ENCODE peak calls at places on chromosomes 12 and 14, in six cellular contexts. One of them, this sample, is unnamed.

GRCh38 chr14:33812181-33812580 is 138.7 kb downstream of the EGLN3 start:
- DNase-seq in activated T-helper 1 cell treated with Interleukin-2 at 50 U/mL for 16 hours: no peak
- DNase-seq in GM19239: no peak
- DNase-seq in LoVo: no peak
- DNase-seq in GM12865: no peak
- DNase-seq in kidney tubule cell: no peak
- DNase-seq in this sample: no peak

GRCh38 chr14:31752867-31753661 is 191.9 kb downstream of the NUBPL start:
- DNase-seq in activated T-helper 1 cell treated with Interleukin-2 at 50 U/mL for 16 hours: no peak
- DNase-seq in GM19239: no peak
- DNase-seq in LoVo: no peak
- DNase-seq in GM12865: peak; percentile 5
- DNase-seq in kidney tubule cell: no peak
- DNase-seq in this sample: no peak

GRCh38 chr12:122909442-122910288 is 13.7 kb upstream of the VPS37B start:
- DNase-seq in activated T-helper 1 cell treated with Interleukin-2 at 50 U/mL for 16 hours: no peak
- DNase-seq in GM19239: no peak
- DNase-seq in LoVo: no peak
- DNase-seq in GM12865: no peak
- DNase-seq in kidney tubule cell: no peak
- DNase-seq in this sample: no peak

GRCh38 chr14:97456958-97457357 is 659.8 kb downstream of the VRK1 start:
- DNase-seq in activated T-helper 1 cell treated with Interleukin-2 at 50 U/mL for 16 hours: peak; percentile 33
- DNase-seq in GM19239: no peak
- DNase-seq in LoVo: no peak
- DNase-seq in GM12865: peak; percentile 83
- DNase-seq in kidney tubule cell: peak; percentile 65
- DNase-seq in this sample: no peak

GRCh38 chr14:104678346-104678745 is 11.1 kb upstream of the INF2 start:
- DNase-seq in activated T-helper 1 cell treated with Interleukin-2 at 50 U/mL for 16 hours: no peak
- DNase-seq in GM19239: no peak
- DNase-seq in LoVo: no peak
- DNase-seq in GM12865: no peak
- DNase-seq in kidney tubule cell: no peak
- DNase-seq in this sample: no peak

GRCh38 chr12:131509706-131510105 is 201.2 kb upstream of the SFSWAP start:
- DNase-seq in activated T-helper 1 cell treated with Interleukin-2 at 50 U/mL for 16 hours: no peak
- DNase-seq in GM19239: no peak
- DNase-seq in LoVo: no peak
- DNase-seq in GM12865: no peak
- DNase-seq in kidney tubule cell: no peak
- DNase-seq in this sample: no peak

GRCh38 chr12:70756791-70757190 is 119.6 kb upstream of the PTPRB start:
- DNase-seq in activated T-helper 1 cell treated with Interleukin-2 at 50 U/mL for 16 hours: no peak
- DNase-seq in GM19239: no peak
- DNase-seq in LoVo: peak; percentile 67
- DNase-seq in GM12865: no peak
- DNase-seq in kidney tubule cell: no peak
- DNase-seq in this sample: no peak

GRCh38 chr12:68971404-68971803 is 38.4 kb upstream of the CPM start:
- DNase-seq in activated T-helper 1 cell treated with Interleukin-2 at 50 U/mL for 16 hours: no peak
- DNase-seq in GM19239: no peak
- DNase-seq in LoVo: peak; percentile 9
- DNase-seq in GM12865: no peak
- DNase-seq in kidney tubule cell: peak; percentile 81
- DNase-seq in this sample: peak; percentile 42

GRCh38 chr14:36383674-36384421 is 63.4 kb upstream of the MBIP start:
- DNase-seq in activated T-helper 1 cell treated with Interleukin-2 at 50 U/mL for 16 hours: no peak
- DNase-seq in GM19239: no peak
- DNase-seq in LoVo: no peak
- DNase-seq in GM12865: no peak
- DNase-seq in kidney tubule cell: no peak
- DNase-seq in this sample: no peak

GRCh38 chr14:67766035-67766680 is 50.2 kb downstream of the ZFYVE26 start:
- DNase-seq in activated T-helper 1 cell treated with Interleukin-2 at 50 U/mL for 16 hours: no peak
- DNase-seq in GM19239: no peak
- DNase-seq in LoVo: no peak
- DNase-seq in GM12865: no peak
- DNase-seq in kidney tubule cell: no peak
- DNase-seq in this sample: no peak

GRCh38 chr14:93935213-93935612 is 8.1 kb downstream of the FAM181A start:
- DNase-seq in activated T-helper 1 cell treated with Interleukin-2 at 50 U/mL for 16 hours: no peak
- DNase-seq in GM19239: no peak
- DNase-seq in LoVo: no peak
- DNase-seq in GM12865: no peak
- DNase-seq in kidney tubule cell: no peak
- DNase-seq in this sample: no peak

GRCh38 chr12:80230068-80230467 is 130.7 kb downstream of the OTOGL start:
- DNase-seq in activated T-helper 1 cell treated with Interleukin-2 at 50 U/mL for 16 hours: no peak
- DNase-seq in GM19239: no peak
- DNase-seq in LoVo: no peak
- DNase-seq in GM12865: no peak
- DNase-seq in kidney tubule cell: peak; percentile 26
- DNase-seq in this sample: no peak

GRCh38 chr14:23910081-23910875 is 43.3 kb upstream of the DHRS4 start:
- DNase-seq in activated T-helper 1 cell treated with Interleukin-2 at 50 U/mL for 16 hours: no peak
- DNase-seq in GM19239: peak; percentile 35
- DNase-seq in LoVo: peak; percentile 56
- DNase-seq in GM12865: peak; percentile 31
- DNase-seq in kidney tubule cell: peak; percentile 64
- DNase-seq in this sample: peak; percentile 13